ENCODE peak calls at places on chromosome 1, in seven cellular contexts. Z is fibroblast of lung; H is psoas muscle; Q is naive thymus-derived CD4-positive, alpha-beta T cell; W is tibial nerve; V is body of pancreas; R is heart left ventricle. C is an unnamed sample. For H3K4me1, the result is how much of the 10 kb centered on the place peaks cover.

GRCh38 chr1:213034713-213035112 is 16.3 kb upstream of the RPS6KC1 start:
- DNase-seq in Z (no peak), H (no peak), Q (no peak), W (no peak), V (no peak), R (no peak), C (no peak)

GRCh38 chr1:36583980-36584805 is 101.5 kb upstream of the CSF3R start:
- DNase-seq in Z (no peak), H (no peak), Q (no peak), W (no peak), V (no peak), R (no peak), C (no peak)

GRCh38 chr1:217133958-217134856 is 411.0 kb upstream of the ESRRG start:
- DNase-seq in Z (peak), H (no peak), Q (no peak), W (no peak), V (no peak), R (no peak), C (no peak)

GRCh38 chr1:92585831-92586230 is 99.1 kb upstream of the GFI1 start:
- DNase-seq in Z (no peak), H (no peak), Q (no peak), W (no peak), V (no peak), R (no peak), C (no peak)

GRCh38 chr1:206723500-206724472 is 39.1 kb downstream of the MAPKAPK2 start:
- DNase-seq in Z (peak), H (peak), Q (no peak), W (no peak), V (peak), R (peak), C (no peak)

GRCh38 chr1:209896346-209896745 is 41.7 kb upstream of the SYT14 start:
- DNase-seq in Z (no peak), H (no peak), Q (no peak), W (no peak), V (no peak), R (no peak), C (no peak)

GRCh38 chr1:47830021-47830420 is 167.2 kb downstream of the TRABD2B start:
- DNase-seq in Z (no peak), H (no peak), Q (no peak), W (no peak), V (no peak), R (no peak), C (no peak)

GRCh38 chr1:109796484-109797305 is 33.0 kb upstream of the EPS8L3 start:
- DNase-seq in Z (peak), H (no peak), Q (no peak), W (no peak), V (no peak), R (peak), C (no peak)

GRCh38 chr1:241834733-241835377 is 13.1 kb upstream of the EXO1 start:
- DNase-seq in Z (peak), H (no peak), Q (no peak), W (no peak), V (peak), R (no peak), C (no peak)

GRCh38 chr1:17664322-17664721 is 90.8 kb upstream of the ACTL8 start:
- DNase-seq in Z (no peak), H (no peak), Q (no peak), W (no peak), V (no peak), R (no peak), C (no peak)

GRCh38 chr1:226309398-226310122 is 596 bp upstream of the LIN9 start:
- DNase-seq in Z (peak), H (no peak), Q (no peak), W (no peak), V (peak), R (peak), C (no peak)

GRCh38 chr1:143584508-143584907 is 387.3 kb downstream of the FAM72C start:
- DNase-seq in Z (no peak), H (no peak), Q (no peak), W (no peak), V (no peak), R (no peak), C (no peak)

GRCh38 chr1:69743146-69743545 is 175.4 kb downstream of the LRRC7 start:
- DNase-seq in Z (no peak), H (no peak), Q (no peak), W (no peak), V (no peak), R (no peak), C (no peak)

GRCh38 chr1:203751051-203751450 is 13.9 kb upstream of the LAX1 start:
- DNase-seq in Z (peak), H (no peak), Q (no peak), W (no peak), V (no peak), R (no peak), C (no peak)

GRCh38 chr1:33763406-33763805 is 100.5 kb upstream of the HMGB4 start:
- DNase-seq in Z (no peak), H (peak), Q (no peak), W (no peak), V (no peak), R (no peak), C (no peak)

GRCh38 chr1:193438771-193439170 is 252.4 kb upstream of the B3GALT2 start:
- DNase-seq in Z (no peak), H (no peak), Q (no peak), W (no peak), V (no peak), R (no peak), C (no peak)

GRCh38 chr1:204092632-204093420 is 19.9 kb downstream of the SOX13 start:
- DNase-seq in Z (no peak), H (no peak), Q (no peak), W (no peak), V (no peak), R (no peak), C (peak)

GRCh38 chr1:221602866-221603265 is 139.0 kb downstream of the DUSP10 start:
- DNase-seq in Z (peak), H (no peak), Q (no peak), W (no peak), V (no peak), R (no peak), C (no peak)

GRCh38 chr1:116738673-116739370 is 15.4 kb upstream of the CD2 start:
- DNase-seq in Z (no peak), H (no peak), Q (peak), W (no peak), V (no peak), R (no peak), C (no peak)

GRCh38 chr1:27575861-27576331 is 28.0 kb downstream of the AHDC1 start:
- DNase-seq in Z (peak), H (peak), Q (no peak), W (no peak), V (peak), R (peak), C (peak)

GRCh38 chr1:82227696-82228095 is 427.0 kb downstream of the ADGRL2 start:
- DNase-seq in Z (peak), H (no peak), Q (no peak), W (peak), V (peak), R (no peak), C (no peak)

GRCh38 chr1:39683591-39684312 is 7.5 kb downstream of the HPCAL4 start:
- DNase-seq in Z (peak), H (no peak), Q (peak), W (peak), V (no peak), R (no peak), C (peak)

GRCh38 chr1:63845346-63845745 is 71.5 kb downstream of the ROR1 start:
- DNase-seq in Z (no peak), H (no peak), Q (no peak), W (no peak), V (no peak), R (no peak), C (no peak)

DNA sequence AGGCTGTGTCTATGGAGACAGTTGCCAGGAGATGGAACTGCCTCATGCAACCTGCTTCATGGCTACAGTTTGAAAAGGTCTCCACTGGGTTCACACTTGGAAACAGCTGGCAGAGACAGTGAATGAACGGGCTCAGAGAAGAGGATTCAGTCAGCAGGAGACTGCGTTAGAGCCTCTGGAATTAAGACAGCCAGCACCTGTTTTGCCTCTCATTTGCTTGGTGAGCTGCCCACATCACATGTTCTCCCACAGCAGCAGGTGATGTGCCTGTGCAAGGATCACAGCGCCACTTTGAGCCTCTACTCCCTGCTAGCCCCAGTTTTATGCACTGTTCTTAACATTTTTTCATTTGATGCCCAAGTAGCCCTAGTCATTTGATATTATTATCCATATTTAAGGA is 321.0 kb downstream of the PLPP3 start:
- DNase-seq in Z (no peak), H (peak), Q (no peak), W (no peak), V (no peak), R (no peak), C (no peak)
- H3K4me1 ChIP-seq in Z (under half), H (under half), Q (under half), W (under half), V (under half), R (under half), C (under half)

DNA sequence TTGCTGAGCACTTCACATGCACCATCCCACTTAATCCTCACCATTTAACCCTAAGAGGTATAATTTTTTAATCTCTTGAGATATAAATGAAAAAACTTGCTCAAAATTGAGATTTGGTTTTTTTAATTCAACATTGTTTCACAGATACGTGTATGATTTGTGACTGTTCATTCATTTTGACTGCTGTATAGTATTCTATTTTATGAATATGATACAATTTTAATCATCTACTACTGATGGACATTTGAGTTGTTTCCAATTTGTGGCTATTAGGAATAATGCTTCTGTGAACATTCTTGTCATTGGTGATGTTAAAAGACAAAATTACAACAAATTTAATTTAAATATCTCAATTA is 617 bp upstream of the ZMYM6 start:
- DNase-seq in Z (no peak), H (no peak), Q (no peak), W (no peak), V (no peak), R (no peak), C (no peak)
- H3K4me3 ChIP-seq in Z (peak), H (peak), Q (peak), W (peak), V (no peak), R (no peak), C (no peak)

GRCh38 chr1:46150085-46150484 is 17.7 kb upstream of the PIK3R3 start:
- DNase-seq in Z (no peak), H (no peak), Q (no peak), W (no peak), V (no peak), R (no peak), C (no peak)

GRCh38 chr1:46148318-46148717 is 15.9 kb upstream of the PIK3R3 start:
- DNase-seq in Z (no peak), H (no peak), Q (no peak), W (no peak), V (no peak), R (no peak), C (no peak)

GRCh38 chr1:46153732-46154131 is 21.2 kb upstream of the TSPAN1 start:
- DNase-seq in Z (no peak), H (no peak), Q (no peak), W (no peak), V (no peak), R (no peak), C (no peak)

GRCh38 chr1:46153228-46153627 is 20.8 kb upstream of the PIK3R3 start:
- DNase-seq in Z (no peak), H (no peak), Q (no peak), W (no peak), V (no peak), R (no peak), C (no peak)

DNA sequence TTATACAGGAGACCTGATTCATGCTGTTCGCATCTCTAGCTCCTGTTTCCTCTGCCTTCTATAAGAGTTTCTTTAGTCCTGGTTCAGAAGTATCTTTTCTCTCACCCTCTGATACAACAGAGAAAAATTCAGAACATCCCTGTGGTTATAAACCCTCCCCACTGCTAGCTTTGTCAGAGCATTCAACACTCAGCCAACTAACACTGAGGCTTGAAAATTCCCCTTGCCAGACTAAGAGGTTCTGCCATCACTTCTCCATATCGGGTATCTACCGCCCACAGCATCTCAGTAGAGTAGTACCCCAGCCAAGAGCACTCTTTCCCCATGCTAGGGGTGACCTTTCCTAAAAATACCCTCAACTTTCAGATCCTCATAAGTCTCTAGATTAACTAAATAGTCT is 19.6 kb upstream of the PIK3R3 start:
- DNase-seq in Z (no peak), H (no peak), Q (no peak), W (no peak), V (no peak), R (no peak), C (no peak)
- H3K4me1 ChIP-seq in Z (under half), H (under half), Q (under half), W (under half), V (under half), R (under half), C (under half)

DNA sequence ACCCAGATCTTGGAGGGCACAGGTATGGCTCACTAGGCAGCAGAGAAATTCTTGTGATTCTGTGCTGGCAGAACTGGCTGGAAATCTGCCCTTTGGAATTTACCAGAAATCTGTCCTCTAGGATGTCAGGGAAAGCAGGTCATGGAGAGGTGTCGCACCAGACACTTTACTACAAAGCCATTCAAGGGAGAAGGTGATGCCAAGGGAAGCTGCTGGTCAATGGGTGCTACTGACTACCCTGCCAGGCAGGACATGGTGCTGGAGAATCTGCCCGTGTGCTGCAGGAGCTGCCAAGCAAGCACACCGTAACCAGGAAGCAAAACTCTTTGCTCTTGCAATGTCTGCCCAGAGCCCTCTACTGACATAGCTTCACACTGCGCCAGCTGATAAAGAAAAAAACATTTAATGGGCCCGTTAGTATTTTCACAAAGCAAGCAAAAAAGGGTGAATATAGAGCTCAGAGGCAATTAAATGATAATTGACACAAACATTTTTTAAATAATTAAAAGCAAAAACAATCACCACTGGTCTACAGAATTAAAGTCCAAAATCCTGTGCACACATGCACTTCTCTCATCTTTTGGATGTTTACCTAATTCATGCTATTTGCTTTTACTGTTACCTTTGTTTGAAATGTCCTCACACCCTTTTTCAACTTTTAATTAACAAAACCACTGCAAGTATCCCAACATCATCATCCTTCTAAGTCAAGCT is 7.2 kb upstream of the FBXO28 start:
- DNase-seq in Z (peak), H (no peak), Q (no peak), W (no peak), V (peak), R (no peak), C (peak)
- H3K4me3 ChIP-seq in Z (no peak), H (no peak), Q (no peak), W (no peak), V (no peak), R (no peak), C (no peak)

C was measured in mucosa of descending colon.